ENCODE peak calls at places on chromosome 20, in five cellular contexts. F is upper lobe of left lung, V is GM12891, A is GM04503, B is midbrain. P is an unnamed sample.
A peak's percentile ranks its signal among the peaks of the same experiment; 100 is the strongest.

GRCh38 chr20:60477958-60478357 is 519.7 kb downstream of the CDH26 start:
- DNase-seq in F (no peak), V (no peak), A (no peak), B (peak; percentile 4), P (no peak)

GRCh38 chr20:64040231-64041039 is 4.5 kb downstream of the C20orf204 start:
- DNase-seq in F (peak; percentile 38), V (no peak), A (no peak), B (no peak), P (no peak)

GRCh38 chr20:49999329-49999728 is 16.5 kb downstream of the SNAI1 start:
- DNase-seq in F (no peak), V (no peak), A (no peak), B (no peak), P (no peak)

GRCh38 chr20:39960522-39961420 is 728.3 kb downstream of the MAFB start:
- DNase-seq in F (peak; percentile 42), V (no peak), A (no peak), B (peak; percentile 7), P (no peak)

GRCh38 chr20:1533059-1533458 is 24.4 kb downstream of the SIRPD start:
- DNase-seq in F (no peak), V (no peak), A (no peak), B (peak; percentile 3), P (no peak)

GRCh38 chr20:48766205-48766604 is 61.6 kb downstream of the PREX1 start:
- DNase-seq in F (no peak), V (no peak), A (no peak), B (no peak), P (no peak)

GRCh38 chr20:45963059-45964011 is 8.7 kb downstream of the ZNF335 start:
- DNase-seq in F (no peak), V (no peak), A (no peak), B (peak; percentile 16), P (no peak)

GRCh38 chr20:18137412-18138265 is at the start of the genes KAT14 and PET117:
- DNase-seq in F (peak; percentile 98), V (peak; percentile 74), A (peak; percentile 73), B (peak; percentile 93), P (peak; percentile 72)

GRCh38 chr20:1509237-1509636 is 18.0 kb upstream of the SIRPB2 start:
- DNase-seq in F (no peak), V (no peak), A (no peak), B (peak; percentile 54), P (no peak)

GRCh38 chr20:45867811-45868176 is 10.4 kb downstream of the ZSWIM3 start:
- DNase-seq in F (no peak), V (no peak), A (peak; percentile 66), B (no peak), P (no peak)

GRCh38 chr20:36736451-36737182 is 9.3 kb downstream of the NDRG3 start:
- DNase-seq in F (no peak), V (no peak), A (no peak), B (no peak), P (no peak)

GRCh38 chr20:37378785-37379598 is 33.1 kb downstream of the SRC start:
- DNase-seq in F (no peak), V (no peak), A (no peak), B (no peak), P (no peak)

GRCh38 chr20:50371878-50372769 is 138.1 kb upstream of the PTPN1 start:
- DNase-seq in F (no peak), V (no peak), A (no peak), B (no peak), P (no peak)

GRCh38 chr20:32649697-32650471 is 23.9 kb downstream of the C20orf203 start:
- DNase-seq in F (no peak), V (no peak), A (no peak), B (no peak), P (no peak)

GRCh38 chr20:43544501-43544900 is 14.3 kb upstream of the SGK2 start:
- DNase-seq in F (no peak), V (no peak), A (no peak), B (no peak), P (no peak)

GRCh38 chr20:50099565-50099991 is 13.4 kb downstream of the UBE2V1 start:
- DNase-seq in F (no peak), V (no peak), A (no peak), B (no peak), P (no peak)

GRCh38 chr20:60553095-60553494 is 594.9 kb downstream of the CDH26 start:
- DNase-seq in F (no peak), V (no peak), A (no peak), B (no peak), P (no peak)

GRCh38 chr20:59937150-59937549 is 3.0 kb downstream of the PPP1R3D start:
- DNase-seq in F (no peak), V (no peak), A (no peak), B (peak; percentile 40), P (no peak)

GRCh38 chr20:1955289-1955688 is 38.6 kb downstream of the PDYN start:
- DNase-seq in F (no peak), V (no peak), A (no peak), B (no peak), P (no peak)

GRCh38 chr20:45341939-45342862 is 6.0 kb downstream of the SDC4 start:
- DNase-seq in F (peak; percentile 77), V (no peak), A (no peak), B (peak; percentile 68), P (no peak)

GRCh38 chr20:52049001-52049731 is 142.4 kb downstream of the ZFP64 start:
- DNase-seq in F (no peak), V (no peak), A (peak; percentile 21), B (no peak), P (peak; percentile 25)

GRCh38 chr20:2131366-2131765 is 29.7 kb downstream of the STK35 start:
- DNase-seq in F (no peak), V (no peak), A (no peak), B (no peak), P (no peak)

GRCh38 chr20:32772046-32772445 is 9.9 kb downstream of the DNMT3B start:
- DNase-seq in F (no peak), V (no peak), A (no peak), B (no peak), P (no peak)

GRCh38 chr20:19817017-19817416 is 59.0 kb downstream of the RIN2 start:
- DNase-seq in F (no peak), V (no peak), A (peak; percentile 79), B (no peak), P (peak; percentile 84)

GRCh38 chr20:41321003-41321402 is 3.5 kb upstream of the ZHX3 start:
- DNase-seq in F (no peak), V (no peak), A (no peak), B (no peak), P (no peak)